ENCODE peak calls at places on chromosomes 1 and 21, in eight cellular contexts. C is CD8-positive, alpha-beta T cell; U is HCT116; Q is esophagus muscularis mucosa; F is A549; J is heart right ventricle; Z is aorta; R is neuronal stem cell. O is an unnamed sample. For H3K9me3, the result is how much of the 10 kb centered on the place peaks cover.

GRCh38 chr1:39098569-39099250 is 72.6 kb downstream of the NDUFS5 start:
- DNase-seq in C (peak), U (peak), Q (no peak), F (peak), J (peak), Z (peak), R (peak), O (peak)

GRCh38 chr1:67460648-67461500 is 30.7 kb upstream of the SERBP1 start:
- DNase-seq in C (no peak), U (no peak), Q (no peak), F (no peak), J (peak), Z (peak), R (no peak), O (peak)

GRCh38 chr1:109823543-109824348 is 60.0 kb upstream of the EPS8L3 start:
- DNase-seq in C (no peak), U (no peak), Q (peak), F (peak), J (no peak), Z (peak), R (no peak), O (peak)

GRCh38 chr1:167909691-167910180 is 4.2 kb downstream of the ADCY10 start:
- DNase-seq in C (no peak), U (no peak), Q (no peak), F (no peak), J (no peak), Z (no peak), R (no peak), O (no peak)

GRCh38 chr1:20426923-20427322 is 59.1 kb downstream of the CAMK2N1 start:
- DNase-seq in C (no peak), U (no peak), Q (no peak), F (peak), J (no peak), Z (no peak), R (no peak), O (no peak)

GRCh38 chr1:83998205-83998598 is 730 bp downstream of the TTLL7 start:
- DNase-seq in C (no peak), U (no peak), Q (no peak), F (no peak), J (no peak), Z (no peak), R (peak), O (no peak)

GRCh38 chr1:235974616-235975015 is 90.3 kb downstream of the NID1 start:
- DNase-seq in C (no peak), U (no peak), Q (no peak), F (no peak), J (no peak), Z (no peak), R (no peak), O (no peak)

GRCh38 chr1:158246650-158247049 is 7.6 kb upstream of the CD1A start:
- DNase-seq in C (no peak), U (peak), Q (no peak), F (no peak), J (no peak), Z (no peak), R (no peak), O (no peak)

GRCh38 chr1:207029991-207030521 is 2.5 kb downstream of the C1orf116 start:
- DNase-seq in C (no peak), U (no peak), Q (no peak), F (no peak), J (no peak), Z (no peak), R (no peak), O (no peak)

GRCh38 chr1:14608308-14608707 is 9.8 kb downstream of the KAZN start:
- DNase-seq in C (no peak), U (no peak), Q (no peak), F (no peak), J (no peak), Z (no peak), R (no peak), O (no peak)

GRCh38 chr1:155322571-155322952 is 1.9 kb downstream of the RUSC1 start:
- DNase-seq in C (no peak), U (no peak), Q (no peak), F (no peak), J (peak), Z (no peak), R (no peak), O (peak)

GRCh38 chr1:9671377-9672140 is 20.0 kb downstream of the PIK3CD start:
- DNase-seq in C (no peak), U (peak), Q (no peak), F (peak), J (no peak), Z (no peak), R (no peak), O (no peak)

GRCh38 chr1:243731974-243732373 is 118.1 kb downstream of the AKT3 start:
- DNase-seq in C (no peak), U (no peak), Q (no peak), F (no peak), J (no peak), Z (peak), R (no peak), O (no peak)

GRCh38 chr1:3312894-3313578 is 141.4 kb upstream of the ARHGEF16 start:
- DNase-seq in C (no peak), U (peak), Q (peak), F (peak), J (peak), Z (peak), R (peak), O (peak)

GRCh38 chr1:117824612-117825011 is 104.8 kb downstream of the GDAP2 start:
- DNase-seq in C (no peak), U (no peak), Q (no peak), F (no peak), J (no peak), Z (no peak), R (no peak), O (peak)

GRCh38 chr1:229223498-229223897 is 47.4 kb upstream of the RAB4A start:
- DNase-seq in C (no peak), U (no peak), Q (no peak), F (no peak), J (no peak), Z (no peak), R (no peak), O (no peak)

GRCh38 chr1:38026592-38027200 is 14.2 kb downstream of the UTP11 start:
- DNase-seq in C (no peak), U (no peak), Q (no peak), F (peak), J (no peak), Z (no peak), R (no peak), O (peak)

GRCh38 chr21:28516996-28517592 is 475.6 kb downstream of the LTN1 start:
- DNase-seq in C (peak), U (no peak), Q (no peak), F (peak), J (peak), Z (peak), R (peak), O (peak)
- H3K27ac ChIP-seq in C (no peak), U (no peak), Q (no peak), F (no peak), J (no peak), Z (no peak), R (no peak), O (no peak)

GRCh38 chr1:29567257-29567656 is 330.9 kb downstream of the PTPRU start:
- DNase-seq in C (no peak), U (no peak), Q (no peak), F (no peak), J (no peak), Z (no peak), R (no peak), O (no peak)
- H3K9me3 ChIP-seq in C (under half), U (under half), Q (half or more), F (under half), J (half or more), Z (under half), R (under half), O (under half)

DNA sequence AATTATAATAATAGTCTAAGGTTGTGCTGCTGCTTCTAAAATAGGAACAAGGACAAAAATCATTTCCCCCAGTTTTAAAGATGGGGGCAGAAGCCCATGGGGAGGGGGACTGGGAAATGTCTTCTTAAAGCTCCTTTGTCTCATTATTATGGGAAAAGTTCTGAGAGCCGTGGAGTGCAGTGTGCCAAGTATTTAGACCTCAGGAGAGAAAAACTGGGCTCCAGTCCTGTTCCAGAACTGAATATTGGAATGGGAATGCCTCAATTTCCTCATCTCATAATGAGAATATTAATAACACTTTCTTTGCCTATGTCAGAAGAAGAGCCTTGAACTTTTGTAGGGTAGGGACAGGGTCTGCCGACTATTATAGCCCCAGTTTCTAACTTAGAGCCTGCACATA is 40.9 kb upstream of the ATF3 start:
- DNase-seq in C (no peak), U (no peak), Q (no peak), F (no peak), J (no peak), Z (no peak), R (no peak), O (no peak)
- H3K4me3 ChIP-seq in C (no peak), U (no peak), Q (peak), F (no peak), J (no peak), Z (no peak), R (no peak), O (peak)

GRCh38 chr1:223077434-223077833 is 65.6 kb downstream of the TLR5 start:
- DNase-seq in C (no peak), U (no peak), Q (no peak), F (no peak), J (peak), Z (no peak), R (no peak), O (no peak)
- H3K27ac ChIP-seq in C (no peak), U (no peak), Q (no peak), F (no peak), J (peak), Z (no peak), R (no peak), O (no peak)

DNA sequence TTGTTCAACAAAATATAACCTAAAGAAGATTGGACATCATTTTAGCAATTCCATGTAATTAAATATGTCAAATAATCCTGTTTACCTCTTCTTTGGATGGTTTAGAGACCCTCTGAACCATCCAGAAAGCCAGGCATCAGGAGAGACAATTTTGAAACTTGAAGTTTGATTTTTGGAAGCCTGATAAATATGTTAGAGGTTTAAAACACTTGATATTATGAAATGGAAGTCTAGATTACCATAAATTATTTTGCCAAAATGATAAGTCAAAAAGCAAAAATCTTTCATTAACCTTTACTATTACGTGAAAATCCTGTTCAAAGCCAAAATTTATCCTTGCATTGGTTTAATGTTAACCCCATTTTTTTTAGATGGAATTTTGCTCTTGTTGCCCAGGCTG is 43.5 kb downstream of the CCDC30 start:
- DNase-seq in C (no peak), U (no peak), Q (no peak), F (no peak), J (no peak), Z (no peak), R (no peak), O (no peak)
- H3K9me3 ChIP-seq in C (under half), U (under half), Q (under half), F (under half), J (half or more), Z (under half), R (half or more), O (under half)

GRCh38 chr1:159946242-159947187 is 1.1 kb upstream of the IGSF9 start:
- DNase-seq in C (no peak), U (no peak), Q (no peak), F (no peak), J (no peak), Z (no peak), R (no peak), O (no peak)
- H3K4me3 ChIP-seq in C (peak), U (peak), Q (peak), F (peak), J (peak), Z (no peak), R (peak), O (peak)

DNA sequence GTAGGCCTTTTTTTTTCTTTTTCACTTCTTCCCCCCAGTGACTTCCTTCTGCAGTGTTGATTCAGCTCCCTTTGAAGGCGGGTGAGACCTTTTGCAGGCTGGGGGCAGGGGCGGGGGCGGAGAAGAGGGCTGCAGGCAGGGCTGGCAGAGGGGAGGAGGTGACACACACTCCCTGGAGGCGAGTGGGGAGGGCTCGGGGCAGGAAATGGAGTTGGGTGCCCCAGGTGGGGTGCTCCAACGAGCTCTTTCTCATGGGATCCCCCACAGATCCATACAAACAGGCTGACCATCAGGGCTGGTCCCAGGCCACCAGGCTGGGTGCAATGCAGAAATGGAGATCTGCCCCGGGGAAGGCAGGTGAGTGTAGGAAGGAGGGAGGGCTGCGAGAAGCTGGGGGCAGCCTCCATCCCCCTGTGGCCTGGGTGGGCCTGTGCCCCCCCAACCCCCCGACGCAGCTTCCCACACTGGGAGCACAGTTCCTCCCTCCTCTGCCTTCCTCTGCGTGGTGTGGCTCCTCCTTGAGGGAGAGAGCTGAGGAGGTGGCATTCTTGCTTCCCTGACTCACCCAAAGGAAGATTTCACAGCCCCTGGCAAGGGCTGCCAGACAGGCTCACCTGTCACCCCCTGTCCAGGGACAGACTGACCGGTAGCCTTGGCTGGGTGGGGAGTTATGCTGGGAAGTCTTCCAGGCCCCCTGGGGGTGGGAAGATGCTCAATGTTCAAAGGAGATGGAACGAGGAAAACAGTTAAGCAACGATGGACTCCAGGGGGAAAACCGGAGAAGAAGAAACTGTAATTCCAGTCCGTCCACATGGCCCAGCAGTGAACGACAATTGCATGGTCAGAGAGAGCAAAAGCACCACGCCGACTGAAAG is 7.1 kb upstream of the ITGB2 start:
- DNase-seq in C (peak), U (no peak), Q (no peak), F (peak), J (no peak), Z (peak), R (no peak), O (peak)
- H3K27ac ChIP-seq in C (peak), U (peak), Q (no peak), F (peak), J (no peak), Z (no peak), R (no peak), O (no peak)

GRCh38 chr1:185520188-185520935 is 203.3 kb upstream of the IVNS1ABP start:
- DNase-seq in C (no peak), U (no peak), Q (no peak), F (peak), J (no peak), Z (no peak), R (no peak), O (no peak)
- H3K9me3 ChIP-seq in C (under half), U (under half), Q (under half), F (under half), J (under half), Z (under half), R (under half), O (under half)

DNA sequence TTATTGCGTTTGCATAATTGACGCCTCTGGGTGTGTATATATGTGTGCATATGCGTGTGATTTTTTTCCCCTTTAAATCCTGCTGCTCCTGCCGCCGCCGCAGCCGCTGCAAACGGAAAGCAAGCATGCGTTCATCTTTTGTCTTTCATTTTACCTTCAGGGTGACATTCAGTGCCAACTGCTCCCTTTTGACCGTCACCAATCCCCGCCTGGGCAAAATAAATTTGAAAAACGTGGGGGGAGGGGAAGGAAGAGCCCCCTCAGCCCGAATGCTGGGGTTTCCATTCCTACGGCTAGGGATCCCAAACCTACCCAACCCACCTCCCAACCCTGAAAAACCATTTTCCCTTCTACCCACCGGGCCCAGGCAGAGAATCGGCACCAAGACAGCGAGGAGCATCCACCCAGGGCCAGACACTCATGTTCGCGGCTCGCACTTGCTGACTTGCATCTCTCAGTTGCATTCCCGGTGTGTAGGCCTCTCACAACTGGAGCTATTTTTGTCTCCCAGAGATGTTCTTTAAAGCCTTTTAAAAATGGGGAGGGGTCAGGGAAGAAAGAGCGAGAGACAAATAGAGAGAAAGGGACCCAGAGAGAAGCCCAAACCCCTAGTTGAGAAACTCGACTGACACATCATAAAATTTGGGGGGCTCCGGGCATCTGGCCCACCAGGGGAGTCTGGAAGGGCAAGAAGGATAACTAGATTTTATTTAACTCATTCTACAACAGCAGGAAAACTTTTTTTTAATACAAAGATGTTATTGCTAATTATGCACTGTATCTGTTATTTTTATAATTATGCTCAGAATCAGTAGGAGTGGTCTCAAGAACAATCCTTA is 367.1 kb upstream of the ESRRG start:
- DNase-seq in C (no peak), U (no peak), Q (peak), F (no peak), J (peak), Z (no peak), R (no peak), O (peak)
- H3K4me3 ChIP-seq in C (no peak), U (no peak), Q (peak), F (peak), J (peak), Z (peak), R (peak), O (peak)

O was measured in psoas muscle.